ENCODE peak calls at places on chromosomes 7 and 10, in six cellular contexts. D, R, B, Z, J and U are unnamed samples.

GRCh38 chr10:33010132-33011037 is 52.4 kb upstream of the ITGB1 start:
- DNase-seq in D (peak), R (no peak), B (no peak), Z (peak), J (no peak), U (no peak)

GRCh38 chr7:90383879-90384278 is 19.4 kb upstream of the CLDN12 start:
- DNase-seq in D (peak), R (no peak), B (no peak), Z (no peak), J (no peak), U (no peak)

GRCh38 chr7:152884321-152884720 is 124.8 kb downstream of the ACTR3B start:
- DNase-seq in D (no peak), R (no peak), B (peak), Z (no peak), J (no peak), U (no peak)

GRCh38 chr10:34655286-34656170 is 159.6 kb downstream of the PARD3 start:
- DNase-seq in D (peak), R (peak), B (no peak), Z (peak), J (no peak), U (peak)

GRCh38 chr10:63156236-63156635 is 23.1 kb downstream of the NRBF2 start:
- DNase-seq in D (no peak), R (no peak), B (no peak), Z (peak), J (no peak), U (no peak)

GRCh38 chr7:157418204-157419029 is 81.6 kb downstream of the DNAJB6 start:
- DNase-seq in D (no peak), R (no peak), B (no peak), Z (no peak), J (no peak), U (no peak)

GRCh38 chr7:159027091-159027802 is 117.4 kb downstream of the VIPR2 start:
- DNase-seq in D (no peak), R (no peak), B (no peak), Z (no peak), J (no peak), U (no peak)

GRCh38 chr7:99120503-99120902 is 23.4 kb downstream of the SMURF1 start:
- DNase-seq in D (no peak), R (no peak), B (no peak), Z (no peak), J (no peak), U (no peak)

GRCh38 chr10:128422999-128423398 is 296.8 kb upstream of the MKI67 start:
- DNase-seq in D (no peak), R (no peak), B (no peak), Z (no peak), J (no peak), U (no peak)

GRCh38 chr10:57822965-57823364 is 444.7 kb downstream of the IPMK start:
- DNase-seq in D (no peak), R (no peak), B (no peak), Z (no peak), J (no peak), U (no peak)

GRCh38 chr7:30771859-30772429 is 727 bp downstream of the MINDY4 start:
- DNase-seq in D (peak), R (no peak), B (no peak), Z (no peak), J (no peak), U (no peak)

GRCh38 chr7:26100940-26101339 is 51.1 kb upstream of the NFE2L3 start:
- DNase-seq in D (no peak), R (no peak), B (no peak), Z (no peak), J (no peak), U (peak)

GRCh38 chr7:98911936-98912335 is 33.6 kb downstream of the TRRAP start:
- DNase-seq in D (no peak), R (no peak), B (no peak), Z (no peak), J (no peak), U (no peak)

GRCh38 chr10:119409906-119410305 is 132.6 kb downstream of the RGS10 start:
- DNase-seq in D (peak), R (peak), B (peak), Z (no peak), J (no peak), U (no peak)

GRCh38 chr7:31373337-31374289 is 33.1 kb upstream of the NEUROD6 start:
- DNase-seq in D (peak), R (no peak), B (no peak), Z (no peak), J (no peak), U (peak)

GRCh38 chr7:121608785-121609184 is 212.7 kb upstream of the FAM3C start:
- DNase-seq in D (no peak), R (no peak), B (no peak), Z (no peak), J (no peak), U (no peak)

GRCh38 chr10:10208156-10208555 is 809.5 kb upstream of the CELF2 start:
- DNase-seq in D (no peak), R (no peak), B (no peak), Z (no peak), J (no peak), U (no peak)

GRCh38 chr10:86547291-86547690 is 25.7 kb upstream of the WAPL start:
- DNase-seq in D (no peak), R (no peak), B (no peak), Z (no peak), J (no peak), U (no peak)

GRCh38 chr10:112584276-112584675 is 137.3 kb downstream of the VTI1A start:
- DNase-seq in D (no peak), R (no peak), B (no peak), Z (no peak), J (no peak), U (no peak)

GRCh38 chr7:127858915-127859189 is 172.4 kb downstream of the LRRC4 start:
- DNase-seq in D (no peak), R (no peak), B (no peak), Z (no peak), J (no peak), U (no peak)

GRCh38 chr7:14717711-14718304 is 184.7 kb downstream of the DGKB start:
- DNase-seq in D (peak), R (no peak), B (no peak), Z (no peak), J (no peak), U (no peak)
- TF ChIP-seq CTCF in D (peak), R (peak), B (peak), Z (peak), J (peak), U (peak)

DNA sequence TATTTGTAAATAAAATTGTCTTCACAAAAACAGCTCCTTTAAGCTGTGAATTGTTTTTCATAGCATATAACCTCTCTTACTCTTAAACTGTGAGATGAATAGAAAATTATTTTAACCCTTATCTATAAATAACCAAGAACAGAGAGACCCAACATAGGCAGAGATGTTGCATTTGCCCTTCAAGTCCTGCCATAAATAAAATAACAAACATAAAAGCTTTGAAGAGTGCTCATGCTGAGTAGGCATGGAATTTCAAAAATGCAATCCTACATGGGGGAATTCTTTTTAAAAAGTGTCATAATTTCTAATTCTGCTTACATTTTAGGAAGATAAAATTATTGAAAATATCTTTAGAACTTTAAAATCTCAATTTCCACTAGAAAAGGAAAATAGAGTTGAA is 124.1 kb upstream of the FERD3L start:
- DNase-seq in D (no peak), R (no peak), B (no peak), Z (no peak), J (no peak), U (no peak)
- H3K4me3 ChIP-seq in D (no peak), R (no peak), B (no peak), Z (no peak), J (no peak), U (no peak)

GRCh38 chr10:73399054-73399453 is 14.8 kb downstream of the ANXA7 start:
- DNase-seq in D (no peak), R (no peak), B (no peak), Z (no peak), J (no peak), U (no peak)

GRCh38 chr10:73401636-73402035 is 12.2 kb downstream of the ANXA7 start:
- DNase-seq in D (no peak), R (no peak), B (no peak), Z (no peak), J (no peak), U (no peak)

DNA sequence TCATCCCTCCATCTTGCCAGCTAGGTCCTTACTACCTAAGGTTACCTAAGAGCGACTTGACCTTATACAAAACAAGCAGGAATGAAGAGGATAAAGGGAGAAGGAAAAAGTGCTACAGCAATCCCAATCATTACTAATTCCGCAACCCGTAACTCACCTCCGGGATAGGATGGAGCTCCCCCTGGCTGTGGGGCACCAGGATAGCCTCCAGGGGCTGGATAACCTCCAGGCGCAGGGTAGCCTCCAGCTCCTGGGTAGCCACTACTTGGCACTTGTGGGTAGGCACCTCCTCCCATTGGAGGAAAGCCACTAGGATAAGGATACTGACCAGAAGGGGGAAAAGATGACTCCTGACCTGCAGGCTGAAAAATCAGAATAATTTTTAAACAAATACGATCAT is 15.8 kb downstream of the ANXA7 start:
- DNase-seq in D (no peak), R (no peak), B (no peak), Z (no peak), J (no peak), U (no peak)
- TF ChIP-seq CTCF in D (peak), R (no peak), B (no peak), Z (no peak), J (peak), U (peak)

GRCh38 chr10:93068411-93069244 is 5.1 kb upstream of the CYP26A1 start:
- DNase-seq in D (peak), R (no peak), B (peak), Z (no peak), J (peak), U (no peak)

GRCh38 chr10:93071177-93071472 is 2.6 kb upstream of the CYP26A1 start:
- DNase-seq in D (no peak), R (no peak), B (peak), Z (no peak), J (no peak), U (no peak)

GRCh38 chr10:93070378-93071176 is 3.1 kb upstream of the CYP26A1 start:
- DNase-seq in D (no peak), R (no peak), B (no peak), Z (no peak), J (no peak), U (no peak)

GRCh38 chr10:93067443-93068365 is 6.0 kb upstream of the CYP26A1 start:
- DNase-seq in D (no peak), R (no peak), B (peak), Z (no peak), J (no peak), U (no peak)

DNA sequence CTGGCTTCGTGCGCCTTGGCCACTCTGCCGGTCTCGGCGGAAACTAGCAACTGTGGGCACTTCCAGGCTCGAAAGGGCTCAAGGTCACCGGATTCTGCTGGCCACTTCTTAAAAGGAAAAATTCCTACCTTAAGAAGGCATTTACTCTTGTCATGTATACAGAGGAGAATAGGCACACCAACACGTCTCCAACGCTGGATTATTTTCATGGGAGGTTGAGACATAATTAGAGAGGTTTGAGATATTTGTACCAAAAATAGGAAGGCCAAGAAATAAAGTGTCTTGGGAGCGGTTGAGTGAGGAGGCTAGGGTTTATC is 4.5 kb upstream of the CYP26A1 start:
- DNase-seq in D (no peak), R (no peak), B (no peak), Z (no peak), J (no peak), U (no peak)
- H3K4me3 ChIP-seq in D (no peak), R (no peak), B (no peak), Z (no peak), J (no peak), U (no peak)

DNA sequence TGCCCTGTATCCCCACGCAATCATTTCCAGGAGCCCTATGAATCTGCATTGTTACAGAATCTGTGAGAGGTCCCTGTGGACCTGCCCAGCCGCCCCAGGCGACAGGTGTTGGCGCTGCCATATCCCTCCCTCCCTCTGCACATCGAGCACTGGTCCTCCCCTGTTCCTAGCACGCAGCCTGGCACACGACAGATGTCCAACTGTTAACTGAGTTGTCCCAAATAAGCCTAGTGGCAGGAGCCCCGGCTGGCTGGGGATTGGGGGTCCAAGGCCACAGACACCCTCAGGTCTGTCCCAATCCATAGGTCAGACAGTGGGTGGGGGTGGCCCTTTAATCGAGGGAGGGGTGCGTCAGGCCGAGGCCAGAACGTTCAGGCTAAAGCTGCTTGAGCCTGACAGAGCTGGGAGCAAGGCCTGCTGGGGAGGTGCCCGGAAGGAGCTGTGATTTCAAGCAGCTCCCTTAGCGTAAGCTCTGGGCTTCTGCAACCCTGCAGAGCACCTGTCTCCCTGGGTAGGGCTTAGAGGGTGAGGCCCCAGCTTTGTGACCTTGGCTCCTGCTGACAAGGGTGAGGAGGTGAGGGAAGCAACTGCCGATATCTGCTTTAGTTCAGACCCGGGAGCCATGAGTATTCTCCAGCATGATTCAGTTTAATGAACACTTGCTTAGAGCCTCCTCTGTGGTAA is 40.1 kb downstream of the ADRA2A start:
- DNase-seq in D (no peak), R (no peak), B (no peak), Z (no peak), J (no peak), U (no peak)
- TF ChIP-seq CTCF in D (no peak), R (no peak), B (no peak), Z (no peak), J (no peak), U (no peak)

GRCh38 chr7:106767498-106768323 is 97.4 kb upstream of the PIK3CG start:
- DNase-seq in D (peak), R (no peak), B (no peak), Z (no peak), J (no peak), U (peak)
- H3K4me3 ChIP-seq in D (no peak), R (no peak), B (no peak), Z (no peak), J (no peak), U (peak)

DNA sequence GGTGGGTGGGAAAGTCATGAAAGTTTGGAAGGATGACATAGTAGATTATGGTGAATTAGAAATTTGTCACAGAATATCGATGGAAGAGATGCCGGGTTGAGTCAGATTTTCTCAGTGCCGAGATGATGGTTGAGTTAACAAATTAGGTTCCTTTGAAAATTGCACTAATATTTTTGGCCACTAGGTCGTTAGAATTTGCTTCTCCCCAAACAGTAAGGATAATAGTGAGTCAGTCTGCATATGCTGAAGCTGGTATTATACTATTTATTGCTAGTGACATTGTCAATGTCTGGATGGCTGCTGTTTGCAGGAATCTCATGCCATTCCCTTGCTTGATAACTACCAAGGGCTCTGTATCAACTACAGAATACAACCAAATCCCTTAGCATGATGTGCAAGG is 37.7 kb upstream of the MINDY3 start:
- DNase-seq in D (peak), R (no peak), B (no peak), Z (no peak), J (no peak), U (peak)
- TF ChIP-seq CTCF in D (peak), R (no peak), B (no peak), Z (peak), J (peak), U (peak)